ENCODE peak calls at places on chromosomes 7 and 10, in four cellular contexts. A is K562, K is HL-60, J is GM12878. Z is an unnamed sample.
A peak's percentile ranks its signal among the peaks of the same experiment; 100 is the strongest.

GRCh38 chr7:26853788-26854393 is 10.5 kb downstream of the SKAP2 start:
- DNase-seq in A (no peak), K (no peak), J (no peak), Z (no peak)

GRCh38 chr10:44696496-44696895 is 214.6 kb upstream of the TMEM72 start:
- DNase-seq in A (no peak), K (no peak), J (no peak), Z (no peak)

GRCh38 chr10:6607187-6607586 is 27.1 kb upstream of the PRKCQ start:
- DNase-seq in A (no peak), K (no peak), J (no peak), Z (no peak)

GRCh38 chr10:97356318-97356914 is 21.9 kb upstream of the FRAT2 start:
- DNase-seq in A (no peak), K (no peak), J (no peak), Z (no peak)

GRCh38 chr7:95905165-95905564 is 132.8 kb downstream of the DYNC1I1 start:
- DNase-seq in A (no peak), K (no peak), J (no peak), Z (no peak)

GRCh38 chr10:116753759-116754158 is 11.4 kb upstream of the HSPA12A start:
- DNase-seq in A (no peak), K (no peak), J (no peak), Z (no peak)

GRCh38 chr7:132390705-132391104 is 185.6 kb downstream of the PLXNA4 start:
- DNase-seq in A (no peak), K (no peak), J (no peak), Z (no peak)

GRCh38 chr10:23362879-23363787 is 18.5 kb upstream of the C10orf67 start:
- DNase-seq in A (no peak), K (no peak), J (no peak), Z (no peak)

GRCh38 chr10:110353244-110354119 is 48.8 kb upstream of the SMNDC1 start:
- DNase-seq in A (peak; percentile 12), K (no peak), J (no peak), Z (no peak)

GRCh38 chr10:53025172-53025651 is 252.6 kb upstream of the MBL2 start:
- DNase-seq in A (no peak), K (no peak), J (no peak), Z (no peak)

GRCh38 chr7:130099331-130099730 is 29.0 kb downstream of the KLHDC10 start:
- DNase-seq in A (no peak), K (no peak), J (no peak), Z (no peak)

GRCh38 chr10:74827045-74827441 is 643 bp downstream of the KAT6B start:
- DNase-seq in A (no peak), K (no peak), J (no peak), Z (no peak)

GRCh38 chr7:43647772-43648643 is 65.1 kb downstream of the STK17A start:
- DNase-seq in A (no peak), K (peak; percentile 38), J (peak; percentile 85), Z (no peak)

GRCh38 chr7:132739271-132739955 is 163.1 kb upstream of the PLXNA4 start:
- DNase-seq in A (no peak), K (no peak), J (no peak), Z (no peak)

GRCh38 chr10:80457554-80458262 is 3.6 kb downstream of the TSPAN14 start:
- DNase-seq in A (no peak), K (no peak), J (no peak), Z (no peak)

GRCh38 chr10:13074562-13075451 is 25.2 kb upstream of the OPTN start:
- DNase-seq in A (peak; percentile 71), K (no peak), J (no peak), Z (peak; percentile 39)

GRCh38 chr7:100221767-100222444 is 2.2 kb downstream of the PVRIG start:
- DNase-seq in A (no peak), K (no peak), J (no peak), Z (no peak)

GRCh38 chr7:104445393-104445792 is 117.0 kb downstream of the LHFPL3 start:
- DNase-seq in A (no peak), K (no peak), J (no peak), Z (no peak)

GRCh38 chr10:14612873-14613569 is 161.7 kb downstream of the FAM107B start:
- DNase-seq in A (no peak), K (no peak), J (no peak), Z (no peak)

GRCh38 chr7:159195926-159196325 is 51.3 kb upstream of the VIPR2 start:
- DNase-seq in A (no peak), K (no peak), J (no peak), Z (no peak)

GRCh38 chr7:75776295-75776971 is 4.4 kb upstream of the CCL26 start:
- DNase-seq in A (no peak), K (peak; percentile 33), J (peak; percentile 55), Z (no peak)

DNA sequence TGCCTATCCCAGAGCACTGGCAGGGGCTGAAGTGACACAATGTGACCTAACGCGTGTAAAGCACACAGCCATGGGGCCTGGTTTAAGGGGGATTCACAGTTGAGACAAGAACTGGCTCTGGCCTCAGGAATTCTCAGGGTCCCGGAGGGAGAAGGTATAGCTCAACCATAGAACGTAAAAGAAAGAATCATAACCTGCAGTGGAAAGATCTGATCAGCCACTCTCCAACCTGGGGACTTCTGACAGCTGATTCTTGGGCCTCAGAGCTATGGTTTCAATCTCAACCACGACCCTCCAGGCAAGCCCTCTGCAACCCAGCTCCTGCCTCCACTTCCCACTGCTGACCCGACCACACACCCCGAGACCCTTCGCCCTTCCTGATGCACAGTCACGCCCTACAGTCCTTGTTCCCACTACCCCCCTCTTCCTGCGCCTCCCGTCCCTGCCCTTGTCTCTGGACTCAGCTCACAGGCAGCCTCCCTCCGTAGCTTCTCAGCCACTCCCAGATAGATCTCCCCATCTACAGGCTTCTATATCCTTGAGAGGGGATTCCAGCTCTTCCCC is 245.2 kb downstream of the BUB3 start:
- DNase-seq in A (no peak), K (no peak), J (no peak), Z (no peak)
- TF ChIP-seq SPI1 in A (no peak), K (no peak), J (no peak), Z (no peak)

GRCh38 chr10:102865620-102866019 is 3.6 kb upstream of the AS3MT start:
- DNase-seq in A (no peak), K (no peak), J (no peak), Z (no peak)

GRCh38 chr10:102870221-102870620 is 951 bp downstream of the AS3MT start:
- DNase-seq in A (no peak), K (no peak), J (no peak), Z (no peak)

GRCh38 chr10:102863660-102864059 is 5.6 kb upstream of the AS3MT start:
- DNase-seq in A (no peak), K (no peak), J (no peak), Z (no peak)

GRCh38 chr10:102868976-102869289 is 337 bp upstream of the AS3MT start:
- DNase-seq in A (no peak), K (no peak), J (no peak), Z (no peak)

DNA sequence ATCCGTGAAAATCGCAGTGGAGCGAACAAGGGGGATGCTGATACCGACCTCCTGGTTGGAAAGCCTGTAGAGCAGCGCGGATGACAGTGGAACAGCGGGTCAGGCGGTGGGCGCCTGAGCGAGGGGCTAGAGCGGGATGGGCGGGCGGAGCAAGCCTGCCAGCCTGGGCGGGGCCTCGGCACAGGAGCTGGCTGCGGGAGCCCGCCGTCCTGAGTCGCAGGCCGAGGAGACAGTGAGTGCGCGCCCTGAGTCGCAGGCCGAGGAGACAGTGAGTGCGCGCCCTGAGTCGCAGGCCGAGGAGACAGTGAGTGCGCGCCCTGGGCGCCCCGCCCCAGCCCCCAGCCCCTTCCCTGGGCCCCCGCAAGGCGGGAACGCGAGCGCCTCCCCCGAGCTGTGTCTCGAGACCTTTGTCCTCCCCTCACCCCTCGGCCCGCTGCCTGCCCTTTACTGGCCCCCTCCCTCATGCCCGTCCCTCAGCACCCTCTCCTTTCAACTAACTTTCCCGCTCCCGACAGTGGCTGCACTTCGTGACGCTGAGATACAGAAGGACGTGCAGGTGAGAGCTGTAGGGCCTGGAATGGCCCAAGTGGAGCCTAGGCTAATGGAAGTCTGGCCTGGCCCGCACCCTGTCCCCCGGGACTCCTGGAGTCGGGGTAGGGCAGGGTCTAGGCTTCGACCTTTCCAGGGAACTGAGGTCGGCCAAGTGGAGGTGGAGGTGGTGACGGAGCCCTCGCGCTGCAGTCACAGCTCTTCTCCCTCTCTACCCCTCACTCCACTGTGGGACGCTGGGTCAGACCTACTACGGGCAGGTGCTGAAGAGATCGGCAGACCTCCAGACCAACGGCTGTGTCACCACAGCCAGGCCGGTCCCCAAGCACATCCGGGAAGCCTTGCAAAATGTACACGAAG is at the start of gene AS3MT:
- DNase-seq in A (no peak), K (no peak), J (no peak), Z (peak; percentile 62)
- TF ChIP-seq SPI1 in A (no peak), K (no peak), J (no peak), Z (no peak)

GRCh38 chr7:139108256-139109187 is 998 bp downstream of the ZC3HAV1 start:
- DNase-seq in A (peak; percentile 79), K (no peak), J (no peak), Z (no peak)
- TF ChIP-seq SPI1 in A (no peak), K (no peak), J (no peak), Z (no peak)

GRCh38 chr10:1119027-1119426 is 62.8 kb downstream of the WDR37 start:
- DNase-seq in A (no peak), K (no peak), J (no peak), Z (no peak)
- TF ChIP-seq SPI1 in A (no peak), K (no peak), J (no peak), Z (no peak)

GRCh38 chr7:16359201-16359600 is 62.1 kb downstream of the CRPPA start:
- DNase-seq in A (no peak), K (no peak), J (no peak), Z (no peak)
- TF ChIP-seq SPI1 in A (no peak), K (no peak), J (no peak), Z (no peak)

GRCh38 chr7:4715385-4715770 is 33.3 kb downstream of the FOXK1 start:
- DNase-seq in A (no peak), K (peak; percentile 93), J (no peak), Z (no peak)
- TF ChIP-seq SPI1 in A (no peak), K (peak; percentile 65), J (no peak), Z (no peak)

DNA sequence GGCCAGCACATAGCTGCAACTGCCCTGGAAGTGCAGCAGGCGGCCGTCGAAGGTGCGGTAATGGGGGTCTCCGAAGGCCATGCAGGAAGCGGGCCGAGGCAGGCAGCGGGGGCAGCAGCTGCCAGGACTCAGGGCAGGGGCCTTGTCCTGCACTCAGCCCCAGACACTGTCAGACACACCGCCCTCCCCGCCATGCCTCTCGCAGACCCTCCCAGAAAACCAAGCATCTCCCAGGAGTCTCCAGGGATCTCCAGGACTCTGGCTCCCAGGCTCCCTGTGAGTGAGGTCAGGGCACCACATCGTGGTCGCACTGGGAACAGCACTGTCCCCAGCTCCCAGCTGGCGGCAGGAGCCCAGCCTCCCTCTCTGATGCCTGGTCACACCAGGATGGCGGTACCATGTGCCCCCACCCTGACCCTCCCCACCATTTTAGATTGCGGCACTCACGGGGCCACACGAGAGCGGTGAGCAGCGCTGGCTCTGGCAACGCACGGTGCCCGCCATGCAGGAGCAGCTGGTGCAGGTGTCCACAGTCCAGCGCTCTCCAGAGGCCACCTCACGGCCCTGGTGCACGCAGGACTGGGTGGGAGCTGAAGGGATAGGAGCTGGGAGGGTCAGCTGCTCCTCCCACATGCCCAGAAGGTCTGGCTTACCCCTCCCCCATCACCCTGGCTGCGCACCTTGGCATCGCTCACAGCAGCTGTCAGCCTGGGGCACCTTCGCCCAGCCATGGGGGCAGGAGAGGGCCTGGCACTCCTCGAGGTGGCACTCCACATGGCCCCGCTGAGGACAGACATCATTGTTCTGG is 17.5 kb downstream of the ATP6V1F start:
- DNase-seq in A (peak; percentile 92), K (no peak), J (no peak), Z (no peak)
- TF ChIP-seq SPI1 in A (no peak), K (no peak), J (no peak), Z (no peak)

Z was measured in GM12891.